ENCODE peak calls at places on chromosomes 4 and X, in six cellular contexts. F is AG04450, X is right atrium auricular region, C is astrocyte of the spinal cord, R is fibroblast of the aortic adventitia, W is spleen. T is an unnamed sample.

GRCh38 chrX:71992711-71993110 is 82.1 kb downstream of the NHSL2 start:
- DNase-seq in W (no peak), X (no peak), C (no peak), R (no peak), F (no peak), T (no peak)

GRCh38 chr4:147944670-147945260 is 212.9 kb downstream of the ARHGAP10 start:
- DNase-seq in W (no peak), X (no peak), C (no peak), F (no peak), R (no peak), T (no peak)

GRCh38 chr4:77201343-77201742 is 44.3 kb downstream of the CCNG2 start:
- DNase-seq in X (no peak), F (no peak), W (no peak), C (peak), R (no peak), T (no peak)

GRCh38 chr4:6316461-6317003 is 46.9 kb downstream of the WFS1 start:
- DNase-seq in W (no peak), R (no peak), C (no peak), X (no peak), F (no peak), T (no peak)

GRCh38 chrX:3403748-3404147 is 57.3 kb upstream of the MXRA5 start:
- DNase-seq in F (no peak), X (no peak), W (no peak), R (no peak), C (no peak), T (no peak)

GRCh38 chr4:3231431-3231980 is 17.5 kb upstream of the MSANTD1 start:
- DNase-seq in R (no peak), W (no peak), X (no peak), F (no peak), C (no peak), T (no peak)

GRCh38 chr4:185991750-185992149 is 77.2 kb upstream of the TLR3 start:
- DNase-seq in F (no peak), C (no peak), W (no peak), R (no peak), X (no peak), T (no peak)

GRCh38 chr4:55038176-55038890 is 87.1 kb downstream of the KDR start:
- DNase-seq in C (peak), F (no peak), X (peak), W (no peak), R (peak), T (peak)

GRCh38 chr4:66653937-66654336 is 891.4 kb downstream of the CENPC start:
- DNase-seq in R (peak), W (no peak), C (no peak), F (no peak), X (no peak), T (no peak)

GRCh38 chr4:39256436-39256835 is 74.1 kb downstream of the WDR19 start:
- DNase-seq in R (peak), W (no peak), X (no peak), F (no peak), C (peak), T (no peak)

GRCh38 chr4:132071815-132072214 is 1077.3 kb upstream of the PCDH10 start:
- DNase-seq in F (peak), C (peak), R (peak), W (no peak), X (no peak), T (no peak)

GRCh38 chr4:185742766-185743165 is 69.2 kb downstream of the SORBS2 start:
- DNase-seq in F (no peak), C (peak), W (no peak), X (no peak), R (no peak), T (peak)

GRCh38 chr4:76738081-76738931 is 159.6 kb downstream of the SOWAHB start:
- DNase-seq in W (no peak), R (peak), C (peak), F (peak), X (peak), T (peak)

GRCh38 chr4:74217365-74217764 is 59.4 kb downstream of the MTHFD2L start:
- DNase-seq in W (no peak), C (peak), F (no peak), X (no peak), R (peak), T (peak)

GRCh38 chrX:69309074-69309792 is 144.0 kb upstream of the PJA1 start:
- DNase-seq in F (no peak), R (no peak), C (no peak), X (no peak), W (peak), T (no peak)

GRCh38 chr4:90174622-90175023 is 47.4 kb downstream of the CCSER1 start:
- DNase-seq in W (no peak), X (no peak), R (no peak), C (no peak), F (no peak), T (no peak)

GRCh38 chr4:147173797-147174196 is 228.1 kb upstream of the TTC29 start:
- DNase-seq in W (no peak), F (no peak), C (no peak), R (no peak), X (no peak), T (no peak)

GRCh38 chrX:106932960-106933537 is 12.8 kb downstream of the CLDN2 start:
- DNase-seq in W (no peak), R (peak), X (no peak), F (no peak), C (no peak), T (peak)

GRCh38 chr4:173698557-173699262 is 168.7 kb upstream of the HAND2 start:
- DNase-seq in F (no peak), R (peak), W (no peak), C (no peak), X (no peak), T (no peak)

GRCh38 chr4:26887143-26887542 is 26.5 kb downstream of the STIM2 start:
- DNase-seq in X (no peak), C (no peak), W (no peak), F (no peak), R (no peak), T (no peak)

GRCh38 chrX:122943918-122944317 is 240.2 kb upstream of the GRIA3 start:
- DNase-seq in R (peak), C (peak), W (no peak), X (no peak), F (no peak), T (peak)

GRCh38 chr4:147994491-147995385 is 262.9 kb downstream of the ARHGAP10 start:
- DNase-seq in W (no peak), F (no peak), C (no peak), X (no peak), R (peak), T (no peak)

GRCh38 chrX:119190251-119190651 is 45.8 kb upstream of the PGRMC1 start:
- DNase-seq in C (no peak), R (peak), F (no peak), X (no peak), W (no peak), T (no peak)

GRCh38 chr4:59979061-59979460 is 1221.1 kb upstream of the ADGRL3 start:
- DNase-seq in F (no peak), W (no peak), C (no peak), X (no peak), R (no peak), T (no peak)

GRCh38 chr4:13294961-13295605 is 189.1 kb downstream of the RAB28 start:
- DNase-seq in R (peak), X (no peak), W (no peak), F (no peak), C (no peak), T (peak)

GRCh38 chrX:153459976-153460375 is 10.4 kb downstream of the HAUS7 start:
- DNase-seq in F (peak), W (no peak), X (no peak), C (peak), R (peak), T (peak)

GRCh38 chr4:52588097-52588496 is 71.0 kb downstream of the USP46 start:
- DNase-seq in C (peak), F (no peak), W (no peak), R (peak), X (no peak), T (peak)

GRCh38 chr4:184347251-184348239 is 126.8 kb downstream of the IRF2 start:
- DNase-seq in W (peak), C (peak), F (no peak), X (peak), R (peak), T (peak)

GRCh38 chr4:108933046-108933445 is 170.2 kb upstream of the ETNPPL start:
- DNase-seq in C (no peak), X (no peak), F (no peak), R (no peak), W (no peak), T (no peak)

GRCh38 chrX:150696264-150696789 is 3.1 kb downstream of the MTMR1 start:
- DNase-seq in R (no peak), X (no peak), F (no peak), C (no peak), W (no peak), T (no peak)

GRCh38 chr4:102687373-102687981 is 73.3 kb downstream of the MANBA start:
- DNase-seq in F (no peak), X (no peak), C (peak), W (no peak), R (peak), T (peak)

DNA sequence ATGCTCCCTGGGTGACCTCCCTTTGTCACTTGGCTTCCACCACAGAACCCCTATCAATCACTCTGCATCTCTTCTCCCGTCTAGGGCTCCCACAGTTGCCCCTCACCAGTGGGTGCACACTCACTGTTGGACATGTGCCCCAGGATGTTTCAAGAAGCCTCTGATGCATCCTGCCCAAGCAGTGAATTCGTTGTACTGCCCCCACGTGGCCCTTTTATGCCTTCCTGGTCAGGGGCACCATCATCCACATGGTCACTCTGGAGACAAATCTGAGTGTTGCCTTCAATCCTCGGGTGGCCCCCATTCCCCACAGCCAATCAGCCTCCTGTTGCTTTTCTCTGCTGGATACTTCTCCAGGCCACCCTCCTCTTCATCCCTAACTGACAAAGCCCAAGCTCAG is 12.2 kb downstream of the ITIH6 start:
- DNase-seq in F (no peak), X (no peak), C (no peak), R (peak), W (no peak), T (peak)
- TF ChIP-seq CTCF in F (peak), X (no peak), C (no peak), R (peak), W (no peak), T (peak)

GRCh38 chr4:1543976-1544375 is 137.7 kb upstream of the NKX1-1 start:
- DNase-seq in R (no peak), W (no peak), F (no peak), C (no peak), X (no peak), T (no peak)
- H3K4me3 ChIP-seq in R (no peak), W (no peak), F (no peak), C (no peak), X (no peak), T (no peak)

DNA sequence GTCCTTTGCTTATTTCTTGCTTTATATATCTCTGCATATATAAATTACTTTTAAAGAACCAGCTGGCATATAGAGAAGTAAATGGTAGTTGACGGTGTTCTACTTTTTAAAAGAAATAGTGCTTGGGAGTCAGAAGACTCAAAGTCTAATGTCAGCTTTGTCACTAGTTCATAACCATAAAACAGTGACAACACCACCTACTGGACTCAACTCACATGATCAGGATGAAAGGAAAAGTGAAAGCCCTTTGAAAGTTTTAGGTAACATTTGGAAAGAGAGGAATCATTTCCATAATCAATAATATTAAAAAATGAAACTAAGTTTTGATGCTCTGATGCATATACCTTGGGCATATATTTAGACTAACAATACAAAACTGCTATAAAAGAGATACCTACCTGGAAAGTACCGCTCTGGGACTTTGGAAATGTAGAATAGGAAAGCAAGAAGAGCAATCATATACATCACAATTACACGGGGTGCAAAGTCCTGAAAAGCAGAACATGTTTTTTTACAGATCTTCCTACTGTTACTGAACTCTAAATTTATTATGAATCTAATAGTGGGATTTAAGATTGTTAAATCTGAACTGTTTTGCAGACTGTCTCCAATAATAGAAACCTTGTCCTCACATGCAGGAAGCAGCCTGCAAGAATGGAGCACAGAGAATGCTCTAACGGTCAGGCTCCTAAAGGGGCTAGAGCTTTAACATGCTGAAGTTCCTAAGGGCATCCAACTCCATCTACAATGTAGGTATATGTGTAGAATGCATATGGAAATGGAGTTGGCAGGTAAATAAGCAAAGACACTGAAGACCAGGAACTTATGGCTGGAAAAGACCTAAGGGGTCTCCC is 15.6 kb downstream of the PAQR3 start:
- DNase-seq in F (no peak), C (no peak), X (no peak), R (no peak), W (no peak), T (peak)
- TF ChIP-seq CTCF in F (no peak), C (no peak), X (no peak), R (no peak), W (no peak), T (peak)

DNA sequence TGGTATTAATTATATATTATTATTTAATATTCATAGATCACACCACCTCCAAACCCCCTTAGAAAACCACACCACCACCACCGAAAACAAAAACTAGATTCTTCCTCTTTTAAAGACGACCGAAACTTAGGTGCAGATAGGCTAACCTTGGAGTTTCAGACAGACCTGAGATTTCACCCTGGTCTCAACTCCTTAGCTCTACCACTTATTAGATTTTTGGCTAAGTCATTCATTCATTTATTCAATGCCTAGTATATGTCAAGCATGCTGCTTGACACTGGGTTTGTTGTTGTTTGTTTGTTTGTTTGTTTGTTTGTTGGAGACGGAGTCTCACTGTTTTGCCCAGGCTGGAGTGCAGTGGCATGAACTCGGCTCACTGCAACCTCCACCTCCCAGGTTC is 9.5 kb upstream of the BMP2K start:
- DNase-seq in W (no peak), X (no peak), R (no peak), C (no peak), F (no peak), T (no peak)
- H3K4me3 ChIP-seq in W (no peak), X (no peak), R (no peak), C (no peak), F (no peak), T (no peak)

GRCh38 chr4:168769857-168770256 is 240.2 kb downstream of the CBR4 start:
- DNase-seq in R (no peak), X (no peak), F (no peak), W (no peak), C (peak), T (no peak)

GRCh38 chr4:168766537-168767316 is 243.3 kb downstream of the CBR4 start:
- DNase-seq in C (peak), X (no peak), W (no peak), R (peak), F (no peak), T (peak)

GRCh38 chr4:168769416-168769815 is 240.6 kb downstream of the CBR4 start:
- DNase-seq in F (no peak), R (peak), W (no peak), C (peak), X (no peak), T (peak)

GRCh38 chr4:168765726-168766125 is 244.3 kb downstream of the CBR4 start:
- DNase-seq in W (no peak), R (peak), F (no peak), X (peak), C (peak), T (no peak)

GRCh38 chr4:168765322-168765721 is 244.7 kb downstream of the CBR4 start:
- DNase-seq in R (no peak), F (no peak), X (no peak), W (no peak), C (no peak), T (no peak)
- TF ChIP-seq CTCF in R (no peak), F (no peak), X (no peak), W (no peak), C (no peak), T (no peak)

GRCh38 chrX:19855700-19856381 is 31.6 kb downstream of the SH3KBP1 start:
- DNase-seq in C (no peak), W (no peak), R (peak), X (no peak), F (no peak), T (peak)

GRCh38 chrX:19862634-19863236 is 24.7 kb downstream of the SH3KBP1 start:
- DNase-seq in F (no peak), X (no peak), W (no peak), R (no peak), C (no peak), T (no peak)

GRCh38 chrX:19860571-19860970 is 26.8 kb downstream of the SH3KBP1 start:
- DNase-seq in F (no peak), R (no peak), W (no peak), C (no peak), X (no peak), T (no peak)

GRCh38 chrX:19852014-19853005 is 35.1 kb downstream of the SH3KBP1 start:
- DNase-seq in F (peak), X (no peak), C (peak), R (peak), W (no peak), T (peak)

GRCh38 chrX:19857131-19857530 is 30.3 kb downstream of the SH3KBP1 start:
- DNase-seq in X (no peak), F (no peak), R (no peak), C (no peak), W (no peak), T (no peak)
- H3K4me3 ChIP-seq in X (no peak), F (no peak), R (no peak), C (no peak), W (no peak), T (no peak)

DNA sequence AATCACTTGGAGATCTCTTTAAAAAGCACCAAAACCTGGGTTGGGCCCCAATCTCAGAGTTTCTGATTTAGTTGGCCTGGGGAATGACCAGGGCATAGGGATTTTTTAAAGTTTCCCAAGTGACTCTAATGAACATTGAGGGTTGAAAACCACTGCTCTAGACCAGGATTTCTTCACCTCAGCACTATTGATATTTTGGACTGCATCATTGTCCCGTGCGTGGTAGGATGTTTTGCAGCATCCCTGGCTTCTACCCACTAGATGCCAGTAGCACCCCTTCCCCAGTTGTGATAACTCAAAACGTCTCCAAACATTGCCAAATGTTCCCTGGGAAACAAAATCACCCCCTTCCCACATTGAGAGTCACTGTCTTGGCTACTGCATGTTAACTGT is 61.8 kb downstream of the ATXN3L start:
- DNase-seq in F (no peak), X (no peak), W (no peak), R (no peak), C (no peak), T (no peak)
- TF ChIP-seq CTCF in F (no peak), X (no peak), W (no peak), R (no peak), C (no peak), T (no peak)

GRCh38 chr4:159366966-159367365 is 264.1 kb downstream of the RAPGEF2 start:
- DNase-seq in F (no peak), R (no peak), C (no peak), X (no peak), W (no peak), T (no peak)
- H3K4me3 ChIP-seq in F (no peak), R (no peak), C (no peak), X (no peak), W (no peak), T (no peak)

T was measured in fibroblast of villous mesenchyme.